ENCODE peak calls at places on chromosomes 13 and 19, in seven cellular contexts. P is stimulated activated CD8-positive, alpha-beta memory T cell treated with anti-CD3 and anti-CD28 coated beads, Interleukin-7, amount 100 ng/mL, for 1 hour; W is left lung; X is kidney epithelial cell; G is LoVo; B is NCI-H1105 treated with DMSO at 0.1 percent for 48 hours; Y is ACHN. L is an unnamed sample.

GRCh38 chr19:10007366-10007765 is 2.9 kb downstream of the COL5A3 start:
- DNase-seq in B (no peak), X (no peak), W (no peak), G (no peak), P (no peak), Y (no peak), L (no peak)

GRCh38 chr19:8454218-8454617 is 9.4 kb downstream of the HNRNPM start:
- DNase-seq in G (no peak), P (no peak), Y (no peak), B (no peak), W (no peak), X (no peak), L (no peak)

GRCh38 chr13:60379837-60380236 is 17.2 kb upstream of the TDRD3 start:
- DNase-seq in G (no peak), Y (peak), X (no peak), P (no peak), B (no peak), W (no peak), L (no peak)

GRCh38 chr13:75518439-75519088 is 19.1 kb downstream of the COMMD6 start:
- DNase-seq in X (no peak), P (no peak), W (no peak), G (no peak), B (no peak), Y (no peak), L (no peak)

GRCh38 chr13:79937311-79938243 is 403.3 kb downstream of the SPRY2 start:
- DNase-seq in P (no peak), X (no peak), W (no peak), B (no peak), G (no peak), Y (peak), L (no peak)

GRCh38 chr13:87524775-87525174 is 146.4 kb upstream of the SLITRK5 start:
- DNase-seq in B (no peak), G (no peak), W (no peak), X (no peak), Y (no peak), P (no peak), L (no peak)

GRCh38 chr13:107284168-107284567 is 716.2 kb upstream of the ARGLU1 start:
- DNase-seq in P (no peak), Y (peak), G (no peak), B (no peak), X (no peak), W (no peak), L (no peak)

GRCh38 chr13:92187378-92187989 is 789.1 kb downstream of the GPC5 start:
- DNase-seq in G (peak), W (no peak), X (no peak), P (no peak), B (peak), Y (peak), L (no peak)

GRCh38 chr13:44181938-44182337 is 191.7 kb upstream of the SERP2 start:
- DNase-seq in X (no peak), P (no peak), B (no peak), G (no peak), Y (no peak), W (no peak), L (no peak)

GRCh38 chr13:94269557-94269956 is 209.9 kb downstream of the DCT start:
- DNase-seq in X (no peak), G (no peak), B (no peak), P (no peak), Y (no peak), W (no peak), L (no peak)

GRCh38 chr13:74414458-74414857 is 280.3 kb upstream of the KLF12 start:
- DNase-seq in W (no peak), Y (no peak), B (no peak), G (no peak), X (no peak), P (no peak), L (no peak)

GRCh38 chr13:20924758-20925394 is 22.3 kb upstream of the XPO4 start:
- DNase-seq in P (peak), W (peak), Y (peak), X (peak), G (peak), B (peak), L (peak)

GRCh38 chr13:96744665-96745331 is 249.5 kb downstream of the OXGR1 start:
- DNase-seq in X (no peak), P (no peak), G (no peak), Y (no peak), B (no peak), W (no peak), L (no peak)

GRCh38 chr19:1516395-1516753 is 3.6 kb upstream of the ADAMTSL5 start:
- DNase-seq in P (no peak), W (no peak), X (no peak), Y (no peak), B (no peak), G (no peak), L (no peak)

GRCh38 chr13:37869756-37870488 is at the start of gene TRPC4:
- DNase-seq in B (peak), X (peak), P (no peak), G (no peak), Y (peak), W (peak), L (no peak)

GRCh38 chr13:64429691-64430090 is 2800.4 kb downstream of the PCDH9 start:
- DNase-seq in X (no peak), Y (no peak), P (no peak), G (no peak), W (no peak), B (no peak), L (no peak)

GRCh38 chr19:4233282-4233853 is 4.0 kb downstream of the EBI3 start:
- DNase-seq in B (no peak), Y (peak), W (peak), G (peak), P (peak), X (no peak), L (peak)

GRCh38 chr13:113562085-113562749 is 22.3 kb upstream of the TFDP1 start:
- DNase-seq in B (peak), X (no peak), P (peak), W (peak), G (peak), Y (peak), L (no peak)

GRCh38 chr19:38838208-38838985 is 6.8 kb upstream of the ECH1 start:
- DNase-seq in X (peak), G (no peak), W (no peak), P (no peak), Y (no peak), B (no peak), L (peak)

GRCh38 chr19:18684642-18684993 is 1.1 kb downstream of the CRTC1 start:
- DNase-seq in Y (no peak), P (no peak), G (no peak), W (no peak), B (no peak), X (no peak), L (no peak)

GRCh38 chr13:28329395-28330158 is 165.4 kb downstream of the FLT1 start:
- DNase-seq in W (peak), X (peak), P (no peak), G (no peak), B (no peak), Y (no peak), L (no peak)

GRCh38 chr19:38706792-38707511 is 37.3 kb downstream of the CAPN12 start:
- DNase-seq in G (no peak), W (no peak), Y (no peak), X (no peak), B (no peak), P (no peak), L (no peak)

GRCh38 chr13:92547256-92547655 is 679.4 kb upstream of the GPC6 start:
- DNase-seq in X (peak), P (no peak), B (no peak), W (no peak), Y (no peak), G (no peak), L (no peak)

GRCh38 chr13:29935309-29935981 is 85.0 kb upstream of the UBL3 start:
- DNase-seq in B (no peak), G (no peak), P (peak), X (no peak), W (peak), Y (no peak), L (peak)

GRCh38 chr19:43432866-43433673 is 18.4 kb downstream of the TEX101 start:
- DNase-seq in G (peak), X (no peak), W (peak), Y (peak), P (peak), B (peak), L (peak)

GRCh38 chr13:91355826-91356710 is 8.6 kb downstream of the MIR17HG start:
- DNase-seq in B (no peak), W (no peak), P (no peak), Y (no peak), G (no peak), X (no peak), L (no peak)

GRCh38 chr19:48218964-48219363 is 36.7 kb downstream of the CARD8 start:
- DNase-seq in Y (peak), W (no peak), G (no peak), B (no peak), X (no peak), P (no peak), L (no peak)

GRCh38 chr13:41458939-41459753 is 1.8 kb downstream of the RGCC start:
- DNase-seq in Y (peak), B (no peak), G (peak), P (peak), W (peak), X (no peak), L (peak)

GRCh38 chr13:40146586-40147240 is 491.3 kb downstream of the COG6 start:
- DNase-seq in X (no peak), P (no peak), W (no peak), B (no peak), G (no peak), Y (no peak), L (no peak)

GRCh38 chr19:35178701-35179100 is 24.2 kb downstream of the FXYD5 start:
- DNase-seq in X (no peak), W (no peak), G (no peak), B (no peak), P (no peak), Y (no peak), L (no peak)

GRCh38 chr13:113006660-113007059 is 37.6 kb downstream of the MCF2L start:
- DNase-seq in W (no peak), X (no peak), B (no peak), G (no peak), Y (no peak), P (no peak), L (no peak)

GRCh38 chr13:28137556-28137955 is 789 bp upstream of the PAN3 start:
- DNase-seq in W (no peak), Y (peak), P (no peak), X (no peak), G (no peak), B (peak), L (no peak)

GRCh38 chr13:38348890-38349289 is 761 bp upstream of the UFM1 start:
- DNase-seq in G (peak), P (no peak), X (no peak), W (no peak), B (no peak), Y (peak), L (peak)